ENCODE peak calls at places on chromosomes 3 and 15, in ten cellular contexts. O is cardiac muscle cell; A is ascending aorta; U is WERI-Rb-1; S is foreskin fibroblast; B is astrocyte of the cerebellum; K is transverse colon; G is effector memory CD4-positive, alpha-beta T cell; T is fibroblast of mammary gland; D is iPS DF 6.9. N is an unnamed sample.

GRCh38 chr15:90364251-90364650 is 12.2 kb downstream of the ZNF774 start:
- DNase-seq in O (no peak), A (no peak), U (no peak), S (peak; percentile 63), B (peak; percentile 53), K (no peak), G (no peak), T (peak; percentile 46), D (no peak), N (no peak)

GRCh38 chr15:51105430-51106016 is 10.8 kb upstream of the TNFAIP8L3 start:
- DNase-seq in O (no peak), A (no peak), U (no peak), S (no peak), B (no peak), K (no peak), G (no peak), T (no peak), D (no peak), N (no peak)

GRCh38 chr15:49315543-49315942 is 107.5 kb upstream of the FGF7 start:
- DNase-seq in O (peak; percentile 11), A (no peak), U (no peak), S (no peak), B (no peak), K (no peak), G (no peak), T (no peak), D (peak; percentile 45), N (peak; percentile 24)

GRCh38 chr3:125052671-125053303 is 3.0 kb downstream of the HEG1 start:
- DNase-seq in O (no peak), A (no peak), U (no peak), S (peak; percentile 86), B (peak; percentile 64), K (no peak), G (no peak), T (peak; percentile 94), D (no peak), N (no peak)

GRCh38 chr15:56725386-56725785 is 7.9 kb downstream of the ZNF280D start:
- DNase-seq in O (no peak), A (no peak), U (no peak), S (no peak), B (no peak), K (no peak), G (no peak), T (no peak), D (no peak), N (no peak)

GRCh38 chr15:100873029-100873677 is 6.5 kb upstream of the ALDH1A3 start:
- DNase-seq in O (peak; percentile 81), A (no peak), U (peak; percentile 76), S (peak; percentile 91), B (peak; percentile 87), K (peak; percentile 78), G (peak; percentile 11), T (peak; percentile 90), D (no peak), N (peak; percentile 82)

GRCh38 chr3:138451595-138452162 is 17.3 kb downstream of the ESYT3 start:
- DNase-seq in O (no peak), A (no peak), U (no peak), S (no peak), B (no peak), K (no peak), G (no peak), T (no peak), D (no peak), N (peak; percentile 75)

GRCh38 chr15:57957113-57957512 is 108.4 kb downstream of the ALDH1A2 start:
- DNase-seq in O (no peak), A (no peak), U (no peak), S (peak; percentile 12), B (no peak), K (no peak), G (no peak), T (no peak), D (no peak), N (no peak)

GRCh38 chr3:96814581-96815567 is at the start of gene EPHA6:
- DNase-seq in O (peak; percentile 15), A (no peak), U (no peak), S (peak; percentile 2), B (no peak), K (no peak), G (no peak), T (no peak), D (no peak), N (peak; percentile 20)

GRCh38 chr3:127796751-127797150 is 25.6 kb downstream of the MGLL start:
- DNase-seq in O (no peak), A (no peak), U (no peak), S (no peak), B (no peak), K (no peak), G (no peak), T (no peak), D (no peak), N (no peak)
- H3K4me3 ChIP-seq in O (no peak overlapping the region), A (no peak overlapping the region), U (no peak overlapping the region), S (no peak overlapping the region), B (no peak overlapping the region), K (no peak overlapping the region), G (no peak overlapping the region), T (no peak overlapping the region), D (no peak overlapping the region), N (no peak overlapping the region)

GRCh38 chr3:128995737-128996136 is 1.9 kb upstream of the CFAP92 start:
- DNase-seq in O (no peak), A (no peak), U (no peak), S (no peak), B (no peak), K (no peak), G (no peak), T (no peak), D (no peak), N (no peak)

GRCh38 chr3:128993461-128994172 is at the start of gene CFAP92:
- DNase-seq in O (peak; percentile 92), A (peak; percentile 45), U (peak; percentile 88), S (peak; percentile 84), B (no peak), K (peak; percentile 94), G (peak; percentile 86), T (peak; percentile 48), D (no peak), N (peak; percentile 98)

GRCh38 chr3:128996200-128996599 is 2.3 kb upstream of the CFAP92 start:
- DNase-seq in O (no peak), A (no peak), U (no peak), S (no peak), B (no peak), K (no peak), G (no peak), T (no peak), D (no peak), N (no peak)

GRCh38 chr3:128994173-128994512 is 267 bp upstream of the CFAP92 start:
- DNase-seq in O (no peak), A (no peak), U (no peak), S (no peak), B (peak; percentile 6), K (no peak), G (no peak), T (no peak), D (no peak), N (no peak)

DNA sequence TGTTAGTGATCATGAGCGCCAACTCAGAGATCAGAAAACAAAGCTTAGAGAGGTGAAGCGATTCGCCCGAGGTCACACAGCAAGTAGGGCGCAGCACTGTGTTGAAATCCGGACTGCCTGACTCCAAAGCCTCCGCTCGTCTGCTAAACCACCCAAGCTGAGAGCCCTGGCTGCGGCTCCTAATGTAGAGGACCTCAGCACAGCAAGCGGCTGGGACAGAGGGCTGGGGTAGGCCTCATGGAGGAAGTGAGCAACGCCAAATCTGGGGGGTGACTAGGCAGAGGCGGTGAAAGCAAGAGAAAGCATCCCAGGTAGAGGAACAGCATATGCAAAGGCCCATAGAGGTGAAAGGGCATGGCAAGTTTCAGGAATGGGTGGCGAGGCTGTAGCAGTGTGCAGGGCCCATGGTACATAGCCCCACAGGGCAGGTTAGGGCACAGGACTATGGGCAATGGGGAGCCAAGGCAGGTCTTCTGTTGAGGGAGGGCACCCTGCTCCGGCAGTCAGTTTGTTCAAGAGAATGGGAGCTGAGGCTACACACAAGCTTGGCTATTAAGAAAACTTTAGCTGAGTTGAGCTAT is 795 bp upstream of the CFAP92 start:
- DNase-seq in O (no peak), A (no peak), U (no peak), S (no peak), B (no peak), K (no peak), G (no peak), T (no peak), D (no peak), N (no peak)
- H3K4me3 ChIP-seq in O (peak overlapping the region; percentile 37), A (peak overlapping the region; percentile 65), U (peak overlapping the region; percentile 47), S (no peak overlapping the region), B (no peak overlapping the region), K (no peak overlapping the region), G (peak overlapping the region; percentile 49), T (no peak overlapping the region), D (no peak overlapping the region), N (no peak overlapping the region)

DNA sequence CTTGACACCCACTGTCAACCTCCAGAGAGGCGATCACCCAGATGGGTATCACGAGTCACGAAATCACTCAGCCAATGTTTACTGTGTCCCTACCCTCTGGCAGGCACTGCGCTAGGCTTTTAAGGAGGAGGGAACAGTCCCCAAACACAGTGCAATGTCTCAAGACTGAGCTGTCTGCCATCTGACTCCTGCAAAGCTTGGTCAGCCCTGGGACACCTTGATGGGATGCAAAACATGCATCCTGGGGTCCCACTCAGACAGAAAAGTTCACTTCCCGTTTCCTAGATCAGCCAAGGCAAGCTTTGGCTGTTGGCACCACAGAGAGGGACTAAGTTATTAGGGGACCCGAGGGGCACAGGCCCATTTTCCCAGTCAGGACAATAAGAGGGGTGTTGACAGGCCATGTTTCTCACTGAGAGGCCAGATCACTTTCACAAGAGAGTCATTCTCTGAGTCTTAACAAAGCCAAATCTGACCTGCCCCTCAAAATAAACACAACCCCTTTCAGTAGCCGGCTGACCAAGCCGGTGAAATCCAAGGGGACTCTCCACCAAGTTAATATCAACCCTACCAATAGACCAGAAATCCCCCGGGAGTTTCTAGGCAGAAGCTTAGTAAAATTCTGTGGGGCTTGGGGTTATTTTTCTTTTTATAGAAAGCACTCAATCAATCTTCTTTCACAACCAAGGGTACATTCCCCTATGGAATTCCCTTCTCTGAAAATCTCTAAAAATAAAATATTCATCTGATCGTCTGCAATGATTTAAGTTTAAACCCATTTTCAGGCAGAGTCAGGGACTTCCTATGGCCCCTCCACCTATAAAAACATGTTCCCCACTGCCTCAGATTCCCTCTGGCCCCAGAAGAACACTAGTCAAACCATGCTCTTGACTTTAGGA is 3.5 kb downstream of the RFTN1 start:
- DNase-seq in O (peak; percentile 39), A (no peak), U (no peak), S (no peak), B (no peak), K (no peak), G (no peak), T (no peak), D (no peak), N (no peak)
- H3K4me3 ChIP-seq in O (no peak overlapping the region), A (peak overlapping the region; percentile 11), U (no peak overlapping the region), S (no peak overlapping the region), B (no peak overlapping the region), K (no peak overlapping the region), G (peak overlapping the region; percentile 2), T (no peak overlapping the region), D (no peak overlapping the region), N (no peak overlapping the region)

DNA sequence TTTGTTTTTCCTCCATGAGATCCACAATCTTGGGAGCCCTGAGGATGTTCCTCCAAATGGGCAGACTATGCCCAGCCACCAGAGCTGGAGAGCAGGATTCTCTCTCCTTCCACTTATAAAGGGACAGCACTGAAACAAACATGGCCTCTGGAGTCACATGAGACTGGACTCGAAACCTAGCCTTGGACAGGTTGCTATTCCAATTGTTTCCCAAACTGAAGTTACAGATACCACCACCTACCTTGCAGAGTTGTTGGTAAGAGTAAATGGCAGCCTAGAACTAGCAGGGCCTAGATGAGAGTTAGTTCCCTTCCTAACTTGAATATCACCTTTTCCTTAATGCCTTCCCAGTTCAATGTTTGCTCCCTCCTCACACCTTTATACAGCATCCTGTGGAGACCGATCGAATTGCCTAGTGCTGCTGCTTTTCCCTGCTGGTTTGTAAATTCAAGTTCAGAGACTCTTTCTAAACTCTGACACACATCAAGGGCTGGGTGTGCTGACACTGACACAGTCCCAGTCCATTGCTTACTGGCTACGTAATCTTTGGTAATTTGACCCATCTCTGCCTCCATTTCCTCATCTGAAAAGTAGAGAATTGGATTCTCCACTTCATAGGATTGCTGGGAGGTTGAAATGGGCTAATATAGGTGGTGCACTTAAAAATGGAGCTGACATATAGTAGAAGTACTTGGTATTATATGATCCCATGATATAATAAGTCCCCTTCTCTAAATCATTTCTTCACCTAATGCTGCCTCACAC is 2.6 kb downstream of the IMP3 start:
- DNase-seq in O (no peak), A (no peak), U (no peak), S (no peak), B (no peak), K (no peak), G (no peak), T (no peak), D (no peak), N (no peak)
- H3K4me3 ChIP-seq in O (no peak overlapping the region), A (peak overlapping the region; percentile 82), U (no peak overlapping the region), S (peak overlapping the region; percentile 74), B (no peak overlapping the region), K (peak overlapping the region; percentile 74), G (no peak overlapping the region), T (no peak overlapping the region), D (no peak overlapping the region), N (no peak overlapping the region)

N was measured in H7.